ENCODE peak calls at places on chromosomes 12 and 14, in eight cellular contexts. One of them, this sample, is unnamed. For H3K36me3 and H3K4me1, the result is how much of the 10 kb centered on the place peaks cover.

GRCh38 chr14:76386922-76387782 is 11.2 kb downstream of the ESRRB start:
- DNase-seq in uterus: peak
- DNase-seq in cardiac muscle cell: peak
- DNase-seq in PC-9: peak
- DNase-seq in kidney: peak
- DNase-seq in PC-3: peak
- DNase-seq in psoas muscle: peak
- DNase-seq in naive thymus-derived CD4-positive, alpha-beta T cell: peak
- DNase-seq in this sample: peak

GRCh38 chr14:83733670-83734069 is 1796.3 kb upstream of the FLRT2 start:
- DNase-seq in uterus: no peak
- DNase-seq in cardiac muscle cell: no peak
- DNase-seq in PC-9: no peak
- DNase-seq in kidney: no peak
- DNase-seq in PC-3: no peak
- DNase-seq in psoas muscle: no peak
- DNase-seq in naive thymus-derived CD4-positive, alpha-beta T cell: no peak
- DNase-seq in this sample: no peak

GRCh38 chr12:45433441-45433868 is 217.6 kb downstream of the ANO6 start:
- DNase-seq in uterus: no peak
- DNase-seq in cardiac muscle cell: no peak
- DNase-seq in PC-9: peak
- DNase-seq in kidney: no peak
- DNase-seq in PC-3: no peak
- DNase-seq in psoas muscle: no peak
- DNase-seq in naive thymus-derived CD4-positive, alpha-beta T cell: no peak
- DNase-seq in this sample: no peak

GRCh38 chr12:62813031-62813829 is 121.7 kb downstream of the PPM1H start:
- DNase-seq in uterus: peak
- DNase-seq in cardiac muscle cell: peak
- DNase-seq in PC-9: peak
- DNase-seq in kidney: peak
- DNase-seq in PC-3: no peak
- DNase-seq in psoas muscle: peak
- DNase-seq in naive thymus-derived CD4-positive, alpha-beta T cell: peak
- DNase-seq in this sample: peak

GRCh38 chr12:33472299-33472698 is 32.7 kb upstream of the SYT10 start:
- DNase-seq in uterus: no peak
- DNase-seq in cardiac muscle cell: no peak
- DNase-seq in PC-9: no peak
- DNase-seq in kidney: no peak
- DNase-seq in PC-3: peak
- DNase-seq in psoas muscle: no peak
- DNase-seq in naive thymus-derived CD4-positive, alpha-beta T cell: no peak
- DNase-seq in this sample: no peak

GRCh38 chr14:29724991-29725390 is 202.7 kb downstream of the PRKD1 start:
- DNase-seq in uterus: no peak
- DNase-seq in cardiac muscle cell: peak
- DNase-seq in PC-9: no peak
- DNase-seq in kidney: no peak
- DNase-seq in PC-3: no peak
- DNase-seq in psoas muscle: no peak
- DNase-seq in naive thymus-derived CD4-positive, alpha-beta T cell: no peak
- DNase-seq in this sample: peak

GRCh38 chr12:46217686-46218508 is 50.9 kb downstream of the SLC38A1 start:
- DNase-seq in uterus: no peak
- DNase-seq in cardiac muscle cell: no peak
- DNase-seq in PC-9: no peak
- DNase-seq in kidney: no peak
- DNase-seq in PC-3: no peak
- DNase-seq in psoas muscle: no peak
- DNase-seq in naive thymus-derived CD4-positive, alpha-beta T cell: peak
- DNase-seq in this sample: no peak

GRCh38 chr12:103955811-103956514 is 9.7 kb upstream of the TDG start:
- DNase-seq in uterus: no peak
- DNase-seq in cardiac muscle cell: no peak
- DNase-seq in PC-9: no peak
- DNase-seq in kidney: no peak
- DNase-seq in PC-3: no peak
- DNase-seq in psoas muscle: no peak
- DNase-seq in naive thymus-derived CD4-positive, alpha-beta T cell: no peak
- DNase-seq in this sample: peak

GRCh38 chr14:50347521-50347920 is 35.4 kb downstream of the DMAC2L start:
- DNase-seq in uterus: no peak
- DNase-seq in cardiac muscle cell: peak
- DNase-seq in PC-9: peak
- DNase-seq in kidney: no peak
- DNase-seq in PC-3: peak
- DNase-seq in psoas muscle: no peak
- DNase-seq in naive thymus-derived CD4-positive, alpha-beta T cell: no peak
- DNase-seq in this sample: peak

GRCh38 chr14:42322486-42323284 is 716.0 kb downstream of the LRFN5 start:
- DNase-seq in uterus: no peak
- DNase-seq in cardiac muscle cell: no peak
- DNase-seq in PC-9: no peak
- DNase-seq in kidney: no peak
- DNase-seq in PC-3: no peak
- DNase-seq in psoas muscle: no peak
- DNase-seq in naive thymus-derived CD4-positive, alpha-beta T cell: no peak
- DNase-seq in this sample: no peak

GRCh38 chr12:20494803-20495202 is 126.5 kb downstream of the PDE3A start:
- DNase-seq in uterus: no peak
- DNase-seq in cardiac muscle cell: no peak
- DNase-seq in PC-9: no peak
- DNase-seq in kidney: no peak
- DNase-seq in PC-3: no peak
- DNase-seq in psoas muscle: no peak
- DNase-seq in naive thymus-derived CD4-positive, alpha-beta T cell: no peak
- DNase-seq in this sample: peak

GRCh38 chr12:130955238-130955816 is 1.6 kb downstream of the ADGRD1 start:
- DNase-seq in uterus: peak
- DNase-seq in cardiac muscle cell: no peak
- DNase-seq in PC-9: no peak
- DNase-seq in kidney: no peak
- DNase-seq in PC-3: no peak
- DNase-seq in psoas muscle: peak
- DNase-seq in naive thymus-derived CD4-positive, alpha-beta T cell: no peak
- DNase-seq in this sample: no peak

GRCh38 chr12:27840229-27840999 is 60.4 kb upstream of the MANSC4 start:
- DNase-seq in uterus: no peak
- DNase-seq in cardiac muscle cell: peak
- DNase-seq in PC-9: no peak
- DNase-seq in kidney: no peak
- DNase-seq in PC-3: peak
- DNase-seq in psoas muscle: no peak
- DNase-seq in naive thymus-derived CD4-positive, alpha-beta T cell: no peak
- DNase-seq in this sample: peak

GRCh38 chr12:127582074-127582473 is 684.9 kb upstream of the TMEM132C start:
- DNase-seq in uterus: no peak
- DNase-seq in cardiac muscle cell: no peak
- DNase-seq in PC-9: no peak
- DNase-seq in kidney: no peak
- DNase-seq in PC-3: no peak
- DNase-seq in psoas muscle: no peak
- DNase-seq in naive thymus-derived CD4-positive, alpha-beta T cell: no peak
- DNase-seq in this sample: no peak

GRCh38 chr12:10722502-10722904 is 620 bp downstream of the YBX3 start:
- DNase-seq in uterus: peak
- DNase-seq in cardiac muscle cell: peak
- DNase-seq in PC-9: peak
- DNase-seq in kidney: peak
- DNase-seq in PC-3: peak
- DNase-seq in psoas muscle: peak
- DNase-seq in naive thymus-derived CD4-positive, alpha-beta T cell: peak
- DNase-seq in this sample: peak

GRCh38 chr12:104285740-104286537 is 17.6 kb upstream of the EID3 start:
- DNase-seq in uterus: no peak
- DNase-seq in cardiac muscle cell: peak
- DNase-seq in PC-9: no peak
- DNase-seq in kidney: no peak
- DNase-seq in PC-3: peak
- DNase-seq in psoas muscle: no peak
- DNase-seq in naive thymus-derived CD4-positive, alpha-beta T cell: no peak
- DNase-seq in this sample: peak

GRCh38 chr12:48777501-48778400 is 11.1 kb downstream of the ADCY6 start:
- DNase-seq in uterus: no peak
- DNase-seq in cardiac muscle cell: no peak
- DNase-seq in PC-9: no peak
- DNase-seq in kidney: peak
- DNase-seq in PC-3: no peak
- DNase-seq in psoas muscle: no peak
- DNase-seq in naive thymus-derived CD4-positive, alpha-beta T cell: no peak
- DNase-seq in this sample: no peak

GRCh38 chr12:48773686-48774085 is 15.2 kb downstream of the ADCY6 start:
- DNase-seq in uterus: no peak
- DNase-seq in cardiac muscle cell: no peak
- DNase-seq in PC-9: no peak
- DNase-seq in kidney: peak
- DNase-seq in PC-3: no peak
- DNase-seq in psoas muscle: no peak
- DNase-seq in naive thymus-derived CD4-positive, alpha-beta T cell: no peak
- DNase-seq in this sample: no peak

GRCh38 chr12:48776956-48777355 is 11.9 kb downstream of the ADCY6 start:
- DNase-seq in uterus: no peak
- DNase-seq in cardiac muscle cell: no peak
- DNase-seq in PC-9: no peak
- DNase-seq in kidney: no peak
- DNase-seq in PC-3: no peak
- DNase-seq in psoas muscle: no peak
- DNase-seq in naive thymus-derived CD4-positive, alpha-beta T cell: no peak
- DNase-seq in this sample: no peak

GRCh38 chr12:48775991-48776649 is 12.8 kb downstream of the ADCY6 start:
- DNase-seq in uterus: no peak
- DNase-seq in cardiac muscle cell: no peak
- DNase-seq in PC-9: no peak
- DNase-seq in kidney: peak
- DNase-seq in PC-3: no peak
- DNase-seq in psoas muscle: no peak
- DNase-seq in naive thymus-derived CD4-positive, alpha-beta T cell: no peak
- DNase-seq in this sample: no peak

GRCh38 chr12:48775299-48775698 is 13.6 kb downstream of the ADCY6 start:
- DNase-seq in uterus: no peak
- DNase-seq in cardiac muscle cell: no peak
- DNase-seq in PC-9: no peak
- DNase-seq in kidney: no peak
- DNase-seq in PC-3: no peak
- DNase-seq in psoas muscle: no peak
- DNase-seq in naive thymus-derived CD4-positive, alpha-beta T cell: no peak
- DNase-seq in this sample: no peak
- H3K36me3 ChIP-seq in uterus: under half
- H3K36me3 ChIP-seq in cardiac muscle cell: under half
- H3K36me3 ChIP-seq in PC-9: under half
- H3K36me3 ChIP-seq in kidney: under half
- H3K36me3 ChIP-seq in PC-3: under half
- H3K36me3 ChIP-seq in psoas muscle: half or more
- H3K36me3 ChIP-seq in naive thymus-derived CD4-positive, alpha-beta T cell: under half
- H3K36me3 ChIP-seq in this sample: half or more

GRCh38 chr12:57658890-57659289 is 25.9 kb upstream of the B4GALNT1 start:
- DNase-seq in uterus: no peak
- DNase-seq in cardiac muscle cell: no peak
- DNase-seq in PC-9: no peak
- DNase-seq in kidney: no peak
- DNase-seq in PC-3: no peak
- DNase-seq in psoas muscle: no peak
- DNase-seq in naive thymus-derived CD4-positive, alpha-beta T cell: no peak
- DNase-seq in this sample: no peak

GRCh38 chr12:57657744-57658143 is 24.7 kb upstream of the B4GALNT1 start:
- DNase-seq in uterus: no peak
- DNase-seq in cardiac muscle cell: peak
- DNase-seq in PC-9: no peak
- DNase-seq in kidney: no peak
- DNase-seq in PC-3: no peak
- DNase-seq in psoas muscle: no peak
- DNase-seq in naive thymus-derived CD4-positive, alpha-beta T cell: no peak
- DNase-seq in this sample: peak

GRCh38 chr12:57666897-57667296 is 27.0 kb upstream of the OS9 start:
- DNase-seq in uterus: no peak
- DNase-seq in cardiac muscle cell: no peak
- DNase-seq in PC-9: no peak
- DNase-seq in kidney: no peak
- DNase-seq in PC-3: no peak
- DNase-seq in psoas muscle: no peak
- DNase-seq in naive thymus-derived CD4-positive, alpha-beta T cell: no peak
- DNase-seq in this sample: no peak

GRCh38 chr12:57655541-57656240 is 22.7 kb upstream of the B4GALNT1 start:
- DNase-seq in uterus: no peak
- DNase-seq in cardiac muscle cell: no peak
- DNase-seq in PC-9: no peak
- DNase-seq in kidney: no peak
- DNase-seq in PC-3: no peak
- DNase-seq in psoas muscle: no peak
- DNase-seq in naive thymus-derived CD4-positive, alpha-beta T cell: no peak
- DNase-seq in this sample: no peak

GRCh38 chr12:57661376-57661775 is 28.4 kb upstream of the B4GALNT1 start:
- DNase-seq in uterus: no peak
- DNase-seq in cardiac muscle cell: no peak
- DNase-seq in PC-9: no peak
- DNase-seq in kidney: no peak
- DNase-seq in PC-3: no peak
- DNase-seq in psoas muscle: no peak
- DNase-seq in naive thymus-derived CD4-positive, alpha-beta T cell: no peak
- DNase-seq in this sample: no peak
- H3K4me1 ChIP-seq in uterus: under half
- H3K4me1 ChIP-seq in cardiac muscle cell: under half
- H3K4me1 ChIP-seq in PC-9: under half
- H3K4me1 ChIP-seq in kidney: under half
- H3K4me1 ChIP-seq in PC-3: under half
- H3K4me1 ChIP-seq in psoas muscle: under half
- H3K4me1 ChIP-seq in naive thymus-derived CD4-positive, alpha-beta T cell: under half
- H3K4me1 ChIP-seq in this sample: under half

GRCh38 chr14:69574954-69575295 is 254 bp upstream of the CCDC177 start:
- DNase-seq in uterus: no peak
- DNase-seq in cardiac muscle cell: no peak
- DNase-seq in PC-9: no peak
- DNase-seq in kidney: no peak
- DNase-seq in PC-3: no peak
- DNase-seq in psoas muscle: no peak
- DNase-seq in naive thymus-derived CD4-positive, alpha-beta T cell: no peak
- DNase-seq in this sample: no peak
- H3K4me3 ChIP-seq in uterus: peak
- H3K4me3 ChIP-seq in cardiac muscle cell: no peak
- H3K4me3 ChIP-seq in PC-9: no peak
- H3K4me3 ChIP-seq in kidney: no peak
- H3K4me3 ChIP-seq in PC-3: no peak
- H3K4me3 ChIP-seq in psoas muscle: peak
- H3K4me3 ChIP-seq in naive thymus-derived CD4-positive, alpha-beta T cell: no peak
- H3K4me3 ChIP-seq in this sample: no peak

DNA sequence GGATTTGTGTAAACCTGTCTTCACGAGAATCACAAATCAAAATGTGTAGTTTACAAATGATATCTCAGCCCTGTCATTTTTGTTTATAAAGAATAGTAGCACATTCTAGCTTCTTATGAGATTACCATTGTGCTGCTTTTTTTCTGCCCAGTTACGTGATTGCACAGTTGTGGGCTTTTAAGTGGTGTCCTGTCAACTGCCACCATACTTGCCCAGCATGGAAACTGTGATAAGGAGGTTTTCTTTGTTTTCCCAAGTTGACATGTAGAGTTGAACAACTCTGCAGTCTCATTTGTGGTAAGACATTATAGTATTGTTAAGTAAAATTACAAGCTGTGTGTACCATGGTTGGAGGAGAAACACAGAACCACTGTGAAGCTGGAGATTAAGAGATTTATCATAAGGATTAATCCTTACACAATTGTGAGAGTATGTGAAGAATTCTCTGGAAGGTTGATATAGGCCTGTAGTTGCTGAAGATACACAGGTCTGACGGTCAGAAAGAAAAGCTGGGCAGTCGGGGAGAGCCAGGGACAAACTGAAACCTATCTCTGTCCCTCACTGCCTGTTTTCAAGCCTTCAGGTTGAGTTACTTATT is 12.2 kb downstream of the CHURC1 start:
- DNase-seq in uterus: no peak
- DNase-seq in cardiac muscle cell: no peak
- DNase-seq in PC-9: no peak
- DNase-seq in kidney: no peak
- DNase-seq in PC-3: no peak
- DNase-seq in psoas muscle: no peak
- DNase-seq in naive thymus-derived CD4-positive, alpha-beta T cell: no peak
- DNase-seq in this sample: no peak
- H3K36me3 ChIP-seq in uterus: under half
- H3K36me3 ChIP-seq in cardiac muscle cell: under half
- H3K36me3 ChIP-seq in PC-9: half or more
- H3K36me3 ChIP-seq in kidney: under half
- H3K36me3 ChIP-seq in PC-3: under half
- H3K36me3 ChIP-seq in psoas muscle: half or more
- H3K36me3 ChIP-seq in naive thymus-derived CD4-positive, alpha-beta T cell: under half
- H3K36me3 ChIP-seq in this sample: half or more

This sample was measured in adipocyte.